ENCODE peak calls at places on chromosomes 2 and 18, in ten cellular contexts. J is psoas muscle, D is sigmoid colon, V is fibroblast of pulmonary artery, A is IMR-90, S is WTC11, K is fibroblast of mammary gland, G is activated B cell treated with CpG ODN at 0.5 μM for 24 hours, X is Panc1, U is transverse colon. Q is an unnamed sample.
A peak's percentile ranks its signal among the peaks of the same experiment; 100 is the strongest.

GRCh38 chr2:233758849-233759248 is 1.2 kb upstream of the UGT1A1 start:
- DNase-seq in S (no peak), U (no peak), J (no peak), V (peak; percentile 66), K (no peak), X (no peak), A (peak; percentile 22), G (no peak), D (no peak), Q (no peak)

GRCh38 chr2:30809938-30810337 is 2.7 kb upstream of the CAPN13 start:
- DNase-seq in G (no peak), S (no peak), D (no peak), K (no peak), X (no peak), V (no peak), J (no peak), A (no peak), U (no peak), Q (no peak)

GRCh38 chr2:5846881-5847280 is 154.7 kb downstream of the SOX11 start:
- DNase-seq in A (peak; percentile 73), D (no peak), S (no peak), J (no peak), X (no peak), K (no peak), U (no peak), G (no peak), V (no peak), Q (no peak)

GRCh38 chr2:161905389-161906046 is 168.5 kb downstream of the DPP4 start:
- DNase-seq in K (peak; percentile 5), U (no peak), D (no peak), V (peak; percentile 56), A (no peak), J (no peak), G (no peak), S (no peak), X (no peak), Q (peak; percentile 60)

GRCh38 chr2:21251216-21251971 is 127.6 kb downstream of the TDRD15 start:
- DNase-seq in X (no peak), S (no peak), D (no peak), K (no peak), V (no peak), A (no peak), U (peak; percentile 13), G (no peak), J (no peak), Q (no peak)

GRCh38 chr2:187978341-187978740 is 313.3 kb upstream of the GULP1 start:
- DNase-seq in G (no peak), U (no peak), J (no peak), S (no peak), D (no peak), A (no peak), X (no peak), V (no peak), K (no peak), Q (no peak)

GRCh38 chr2:18901255-18901654 is 311.9 kb upstream of the NT5C1B start:
- DNase-seq in S (no peak), V (no peak), D (no peak), K (no peak), A (no peak), X (no peak), G (no peak), U (no peak), J (no peak), Q (no peak)

GRCh38 chr2:235098273-235098672 is 146.5 kb downstream of the SH3BP4 start:
- DNase-seq in V (no peak), A (no peak), K (no peak), G (no peak), D (no peak), J (no peak), U (no peak), X (no peak), S (no peak), Q (no peak)

GRCh38 chr2:145197944-145198343 is 678.0 kb upstream of the ZEB2 start:
- DNase-seq in U (no peak), D (no peak), K (no peak), V (no peak), G (no peak), X (no peak), S (no peak), A (no peak), J (no peak), Q (no peak)

GRCh38 chr2:234681206-234681605 is 184.3 kb upstream of the ARL4C start:
- DNase-seq in S (no peak), V (no peak), U (no peak), G (no peak), D (no peak), X (no peak), J (no peak), K (peak; percentile 44), A (no peak), Q (no peak)

GRCh38 chr2:175027755-175028154 is 22.6 kb upstream of the CHN1 start:
- DNase-seq in J (no peak), U (no peak), X (no peak), G (no peak), A (no peak), K (no peak), D (no peak), S (no peak), V (no peak), Q (no peak)

GRCh38 chr2:175025946-175026345 is 20.8 kb upstream of the CHN1 start:
- DNase-seq in S (no peak), J (no peak), X (no peak), A (no peak), V (peak; percentile 6), G (no peak), U (no peak), K (peak; percentile 70), D (no peak), Q (no peak)

GRCh38 chr2:175034728-175035127 is 29.5 kb upstream of the CHN1 start:
- DNase-seq in G (no peak), A (no peak), K (no peak), D (no peak), U (no peak), X (no peak), V (no peak), S (no peak), J (no peak), Q (no peak)

GRCh38 chr2:175026385-175026784 is 21.2 kb upstream of the CHN1 start:
- DNase-seq in D (no peak), U (no peak), J (no peak), V (no peak), X (no peak), G (no peak), K (no peak), A (no peak), S (no peak), Q (no peak)

GRCh38 chr2:175030380-175031271 is 25.4 kb upstream of the CHN1 start:
- DNase-seq in A (peak; percentile 58), K (peak; percentile 50), J (peak; percentile 53), D (no peak), X (peak; percentile 25), V (peak; percentile 69), U (peak; percentile 13), S (peak; percentile 61), G (no peak), Q (no peak)
- TF ChIP-seq CTCF in A (peak; percentile 51), K (peak; percentile 50), J (peak; percentile 23), D (no peak), X (peak; percentile 77), V (peak; percentile 49), U (no peak), S (peak; percentile 18), G (no peak), Q (peak; percentile 45)

GRCh38 chr2:118672571-118673158 is 174.8 kb downstream of the EN1 start:
- DNase-seq in U (no peak), J (no peak), V (peak; percentile 20), X (no peak), A (no peak), S (no peak), K (peak; percentile 43), D (no peak), G (no peak), Q (no peak)
- TF ChIP-seq CTCF in U (no peak), J (no peak), V (no peak), X (no peak), A (no peak), S (no peak), K (no peak), D (no peak), G (no peak), Q (no peak)

GRCh38 chr2:72809095-72809494 is 16.7 kb downstream of the EXOC6B start:
- DNase-seq in V (no peak), A (no peak), K (no peak), D (no peak), G (no peak), X (no peak), U (no peak), S (no peak), J (no peak), Q (no peak)

GRCh38 chr2:72806280-72806955 is 19.4 kb downstream of the EXOC6B start:
- DNase-seq in G (no peak), V (no peak), D (no peak), J (no peak), K (no peak), U (no peak), S (no peak), A (peak; percentile 40), X (no peak), Q (no peak)

GRCh38 chr2:72800491-72800890 is 25.3 kb downstream of the EXOC6B start:
- DNase-seq in U (no peak), J (no peak), K (no peak), G (no peak), V (no peak), S (no peak), X (no peak), D (no peak), A (no peak), Q (no peak)

GRCh38 chr2:72803151-72803550 is 22.7 kb downstream of the EXOC6B start:
- DNase-seq in J (no peak), X (no peak), U (no peak), S (no peak), G (no peak), A (peak; percentile 66), V (peak; percentile 39), D (no peak), K (peak; percentile 67), Q (no peak)

DNA sequence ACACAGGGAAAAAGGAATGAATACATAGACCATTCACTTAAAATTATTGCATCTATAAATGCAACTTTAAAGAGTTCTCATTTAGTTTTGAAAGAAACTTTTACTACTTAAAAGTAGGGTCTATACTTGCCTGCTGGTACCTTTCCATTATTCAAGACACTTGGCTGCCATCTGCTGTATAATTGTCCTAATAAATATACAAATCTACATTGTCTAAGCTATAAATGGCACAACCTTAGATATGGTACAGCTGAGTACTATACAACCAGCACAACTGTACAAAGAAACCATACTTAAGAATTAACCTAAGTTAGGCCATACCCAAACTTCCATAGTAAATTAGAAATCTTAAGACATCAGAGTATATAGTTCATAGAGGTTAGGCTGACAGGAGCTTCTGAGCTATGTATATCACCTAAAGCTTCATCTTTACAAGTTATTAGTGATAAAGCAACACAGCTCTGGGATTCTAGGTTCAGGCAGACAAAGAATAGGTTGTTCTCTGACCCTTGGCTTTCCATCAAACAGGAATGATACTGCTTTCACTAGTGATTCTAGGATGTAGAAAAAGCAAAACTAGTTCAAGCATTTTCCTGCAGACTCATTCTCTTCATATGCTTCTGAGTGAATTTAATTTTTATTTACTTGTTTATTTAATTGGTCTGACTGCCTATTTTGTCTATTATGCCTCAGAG is 22.1 kb downstream of the EXOC6B start:
- DNase-seq in K (no peak), S (no peak), X (no peak), G (no peak), J (no peak), D (no peak), A (no peak), V (no peak), U (no peak), Q (no peak)
- TF ChIP-seq CTCF in K (no peak), S (no peak), X (no peak), G (no peak), J (no peak), D (no peak), A (no peak), V (no peak), U (no peak), Q (no peak)

GRCh38 chr18:10661333-10661732 is 135.5 kb downstream of the NAPG start:
- DNase-seq in A (peak; percentile 30), U (no peak), K (peak; percentile 82), G (no peak), D (no peak), V (peak; percentile 65), J (no peak), S (no peak), X (no peak), Q (no peak)
- TF ChIP-seq CTCF in A (no peak), U (no peak), K (no peak), G (no peak), D (no peak), V (no peak), J (no peak), S (no peak), X (no peak), Q (no peak)